ENCODE peak calls at places on chromosomes 12 and 14, in nine cellular contexts. Z, K, G, V, N, T, L, H and P are unnamed samples.

GRCh38 chr14:67513631-67514108 is 19.4 kb upstream of the PLEKHH1 start:
- DNase-seq in Z (no peak), L (peak; percentile 40), V (no peak), G (no peak), T (no peak), K (no peak), H (no peak), N (no peak), P (peak; percentile 16)

GRCh38 chr14:76666746-76667145 is 94.5 kb upstream of the VASH1 start:
- DNase-seq in T (no peak), L (no peak), N (no peak), G (no peak), V (no peak), K (no peak), H (no peak), Z (no peak), P (no peak)

GRCh38 chr12:128982933-128983332 is 129.7 kb downstream of the GLT1D1 start:
- DNase-seq in L (no peak), Z (no peak), N (no peak), T (no peak), G (no peak), K (no peak), H (no peak), V (no peak), P (no peak)

GRCh38 chr12:39033789-39034188 is 128.4 kb upstream of the CPNE8 start:
- DNase-seq in K (no peak), L (no peak), N (no peak), V (no peak), T (no peak), H (no peak), G (no peak), Z (no peak), P (no peak)

GRCh38 chr12:18355429-18355828 is 94.1 kb downstream of the PIK3C2G start:
- DNase-seq in L (no peak), Z (no peak), K (no peak), H (no peak), G (no peak), N (no peak), V (no peak), T (no peak), P (no peak)

GRCh38 chr14:69288001-69288771 is 28.2 kb downstream of the GALNT16 start:
- DNase-seq in T (no peak), N (no peak), V (no peak), H (no peak), Z (peak; percentile 23), G (peak; percentile 23), L (peak; percentile 47), K (peak; percentile 53), P (no peak)

GRCh38 chr12:117380083-117380482 is 18.7 kb upstream of the NOS1 start:
- DNase-seq in T (no peak), Z (no peak), N (no peak), L (no peak), K (no peak), G (no peak), V (no peak), H (no peak), P (no peak)

GRCh38 chr12:68349921-68350606 is 17.9 kb upstream of the MDM1 start:
- DNase-seq in K (no peak), H (no peak), Z (no peak), N (no peak), G (no peak), V (no peak), T (no peak), L (no peak), P (peak; percentile 34)

GRCh38 chr14:54467280-54467679 is 21.5 kb downstream of the GMFB start:
- DNase-seq in H (no peak), Z (no peak), G (no peak), T (no peak), V (no peak), K (no peak), N (no peak), L (no peak), P (no peak)

GRCh38 chr12:60333461-60333860 is 737.6 kb downstream of the SLC16A7 start:
- DNase-seq in V (no peak), K (no peak), H (no peak), Z (no peak), T (no peak), L (no peak), N (no peak), G (no peak), P (no peak)